ENCODE peak calls at places on chromosomes 12 and 14, in ten cellular contexts. P is IMR-90, Z is WTC11, J is neural crest cell, W is BE2C, S is choroid plexus epithelial cell, U is brain microvascular endothelial cell, Y is OCI-LY7, H is dorsolateral prefrontal cortex, I is thyroid gland. T is an unnamed sample.

GRCh38 chr12:105555556-105555973 is 225.1 kb downstream of the C12orf75 start:
- DNase-seq in P (no peak), Z (no peak), J (no peak), W (no peak), S (no peak), U (no peak), Y (no peak), H (no peak), I (no peak), T (no peak)

GRCh38 chr12:18643673-18644072 is 94.1 kb downstream of the PLCZ1 start:
- DNase-seq in P (peak; percentile 86), Z (no peak), J (no peak), W (no peak), S (peak; percentile 77), U (no peak), Y (no peak), H (no peak), I (no peak), T (peak; percentile 83)

GRCh38 chr14:77988096-77988870 is 181.9 kb upstream of the NRXN3 start:
- DNase-seq in P (no peak), Z (no peak), J (no peak), W (no peak), S (no peak), U (no peak), Y (no peak), H (no peak), I (peak; percentile 58), T (peak; percentile 53)

GRCh38 chr12:33000016-33000415 is 103.4 kb upstream of the PKP2 start:
- DNase-seq in P (no peak), Z (no peak), J (no peak), W (no peak), S (no peak), U (no peak), Y (no peak), H (no peak), I (no peak), T (no peak)

GRCh38 chr12:47779301-47779942 is 6.4 kb downstream of the SLC48A1 start:
- DNase-seq in P (peak; percentile 79), Z (peak; percentile 97), J (peak; percentile 98), W (peak; percentile 86), S (peak; percentile 91), U (peak; percentile 88), Y (peak; percentile 89), H (peak; percentile 95), I (peak; percentile 89), T (peak; percentile 90)

GRCh38 chr14:22748691-22749090 is 17.8 kb upstream of the OXA1L start:
- DNase-seq in P (no peak), Z (no peak), J (no peak), W (no peak), S (no peak), U (no peak), Y (peak; percentile 67), H (no peak), I (no peak), T (no peak)

GRCh38 chr14:22837059-22837749 is 819 bp downstream of the MMP14 start:
- DNase-seq in P (peak; percentile 63), Z (peak; percentile 55), J (peak; percentile 41), W (no peak), S (peak; percentile 57), U (peak; percentile 61), Y (no peak), H (no peak), I (peak; percentile 75), T (peak; percentile 68)

GRCh38 chr14:78863143-78863542 is 693.0 kb downstream of the NRXN3 start:
- DNase-seq in P (peak; percentile 43), Z (peak; percentile 65), J (peak; percentile 60), W (no peak), S (peak; percentile 49), U (peak; percentile 25), Y (peak; percentile 24), H (no peak), I (peak; percentile 19), T (peak; percentile 25)

GRCh38 chr14:73764881-73765280 is 50.7 kb upstream of the PNMA1 start:
- DNase-seq in P (no peak), Z (no peak), J (no peak), W (peak; percentile 66), S (no peak), U (no peak), Y (peak; percentile 58), H (peak; percentile 66), I (peak; percentile 92), T (no peak)

GRCh38 chr12:19967486-19967885 is 400.9 kb upstream of the PDE3A start:
- DNase-seq in P (peak; percentile 96), Z (no peak), J (no peak), W (no peak), S (peak; percentile 99), U (peak; percentile 98), Y (no peak), H (peak; percentile 26), I (peak; percentile 25), T (peak; percentile 95)

GRCh38 chr12:132814232-132814631 is 14.4 kb downstream of the GOLGA3 start:
- DNase-seq in P (no peak), Z (no peak), J (no peak), W (no peak), S (no peak), U (no peak), Y (no peak), H (no peak), I (no peak), T (no peak)

GRCh38 chr12:113194971-113195391 is 9.5 kb downstream of the RITA1 start:
- DNase-seq in P (peak; percentile 73), Z (no peak), J (no peak), W (no peak), S (peak; percentile 77), U (peak; percentile 54), Y (no peak), H (no peak), I (no peak), T (peak; percentile 66)

DNA sequence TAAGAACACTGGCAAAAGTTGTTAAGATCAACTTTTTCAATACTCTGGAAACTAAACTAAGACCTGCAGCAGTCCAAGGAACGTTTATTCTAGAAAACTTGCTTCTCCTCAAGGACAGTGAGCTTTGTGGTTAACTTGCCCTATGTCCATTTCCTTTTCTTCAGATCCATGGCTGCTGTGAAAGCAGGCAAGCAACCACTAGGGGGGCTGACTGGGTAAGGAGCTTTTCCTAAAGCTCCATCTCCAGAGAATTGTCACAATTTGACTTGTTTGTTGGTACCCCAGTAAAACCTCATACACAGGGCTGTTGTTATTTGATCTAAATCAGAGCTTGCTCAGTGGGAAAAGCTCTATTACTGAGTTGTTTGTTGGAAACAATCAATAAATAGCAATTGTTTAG is 10.1 kb upstream of the RPL10L start:
- DNase-seq in P (no peak), Z (peak; percentile 23), J (no peak), W (peak; percentile 32), S (peak; percentile 6), U (peak; percentile 6), Y (no peak), H (no peak), I (no peak), T (no peak)
- TF ChIP-seq CTCF in P (no peak), Z (no peak), J (peak; percentile 54), W (peak; percentile 70), S (peak; percentile 27), U (peak; percentile 76), Y (peak; percentile 24), H (no peak), I (no peak), T (no peak)

GRCh38 chr12:85310456-85311076 is 30.5 kb downstream of the ALX1 start:
- DNase-seq in P (peak; percentile 1), Z (no peak), J (no peak), W (no peak), S (peak; percentile 51), U (no peak), Y (peak; percentile 10), H (no peak), I (no peak), T (peak; percentile 36)
- TF ChIP-seq CTCF in P (peak; percentile 35), Z (peak; percentile 14), J (peak; percentile 70), W (peak; percentile 37), S (no peak), U (no peak), Y (peak; percentile 77), H (peak; percentile 35), I (peak; percentile 32), T (peak; percentile 27)

DNA sequence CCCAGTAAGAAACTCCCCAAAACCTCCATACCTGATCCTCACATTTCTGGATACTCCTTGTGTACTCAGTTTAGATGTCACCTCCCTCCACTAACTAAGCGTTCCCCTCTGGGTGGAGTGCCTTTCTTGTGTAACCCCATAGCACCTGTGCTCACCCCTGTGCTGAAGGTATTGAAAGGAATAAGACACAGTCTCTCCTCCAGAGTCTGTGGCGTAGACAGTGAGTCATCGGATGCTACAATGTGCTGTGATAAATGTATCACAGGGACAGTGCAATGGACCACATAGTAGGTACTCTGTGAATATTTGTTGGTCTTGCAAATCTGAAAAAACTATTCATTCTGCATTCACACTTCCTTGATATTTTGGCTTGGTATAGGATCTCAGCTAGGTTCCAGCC is 30.8 kb downstream of the TSPAN9 start:
- DNase-seq in P (no peak), Z (no peak), J (no peak), W (no peak), S (peak; percentile 37), U (no peak), Y (no peak), H (no peak), I (no peak), T (no peak)
- TF ChIP-seq CTCF in P (no peak), Z (no peak), J (no peak), W (no peak), S (no peak), U (no peak), Y (no peak), H (no peak), I (no peak), T (no peak)

DNA sequence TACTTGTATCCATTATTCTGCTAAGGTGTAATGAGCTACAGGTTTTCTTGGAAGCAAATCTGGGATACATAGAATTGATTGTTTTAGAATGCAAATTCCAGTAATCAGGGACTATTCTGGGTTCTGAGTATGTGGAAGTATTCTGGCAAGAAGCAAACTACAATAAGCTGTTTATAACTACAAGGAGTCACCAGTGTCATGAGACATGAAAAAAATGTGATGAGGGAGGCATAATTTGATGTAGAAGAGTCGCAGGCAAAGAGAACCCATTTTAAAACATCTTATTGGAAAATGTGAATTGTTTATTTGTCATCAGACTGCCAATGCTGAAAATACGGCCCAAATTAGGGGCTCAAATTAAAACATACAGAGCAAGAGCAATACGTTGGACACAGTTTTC is 321.8 kb upstream of the E2F7 start:
- DNase-seq in P (no peak), Z (no peak), J (no peak), W (no peak), S (no peak), U (no peak), Y (no peak), H (no peak), I (no peak), T (no peak)
- TF ChIP-seq CTCF in P (no peak), Z (no peak), J (no peak), W (no peak), S (no peak), U (no peak), Y (no peak), H (no peak), I (no peak), T (no peak)

DNA sequence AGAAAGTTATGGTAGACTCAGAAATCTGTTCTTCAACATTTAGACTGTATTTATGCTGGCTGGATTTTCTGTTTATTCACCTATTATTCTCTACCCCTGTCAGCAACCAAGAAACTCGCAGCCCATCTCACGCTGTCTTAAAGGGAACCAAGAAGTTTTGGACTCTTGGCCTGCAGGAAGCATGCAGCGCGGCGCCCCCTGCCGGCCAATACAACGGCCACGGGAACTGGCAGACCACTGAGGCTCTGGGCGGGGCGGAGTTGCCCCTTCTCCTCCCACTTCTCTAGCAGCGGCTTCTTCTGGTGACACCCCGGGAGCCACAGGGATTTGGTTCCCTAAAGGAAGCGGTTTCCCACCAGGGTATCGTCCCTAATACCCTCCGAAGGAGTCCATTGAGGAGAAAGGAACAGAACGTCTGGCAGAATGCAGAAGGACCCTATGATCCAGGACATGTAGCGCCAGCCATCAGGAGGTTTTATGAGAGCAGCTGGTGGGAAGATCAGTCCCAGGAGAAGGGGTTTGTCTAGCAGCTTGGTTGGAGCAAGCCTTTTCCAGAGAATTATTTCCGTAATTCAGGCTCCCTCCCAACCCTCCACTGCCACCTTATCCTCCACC is 21.0 kb upstream of the RNASE2 start:
- DNase-seq in P (no peak), Z (peak; percentile 90), J (peak; percentile 45), W (peak; percentile 58), S (peak; percentile 15), U (no peak), Y (peak; percentile 44), H (peak; percentile 18), I (peak; percentile 2), T (peak; percentile 8)
- TF ChIP-seq CTCF in P (peak; percentile 37), Z (peak; percentile 89), J (peak; percentile 67), W (peak; percentile 59), S (peak; percentile 52), U (peak; percentile 74), Y (peak; percentile 84), H (no peak), I (peak; percentile 32), T (peak; percentile 54)